ENCODE peak calls at places on chromosomes 13 and 19, in eight cellular contexts. E is fibroblast of lung, U is tibial artery, A is A549, V is body of pancreas, Q is PC-9, J is heart right ventricle, Z is SK-N-SH. B is an unnamed sample. For H3K4me1, the result is how much of the 10 kb centered on the place peaks cover.

GRCh38 chr19:1446713-1447564 is 3.0 kb upstream of the APC2 start:
- DNase-seq in E (no peak), U (no peak), A (no peak), V (no peak), Q (no peak), J (no peak), Z (peak), B (no peak)

GRCh38 chr19:23520441-23520840 is 125.2 kb upstream of the ZNF91 start:
- DNase-seq in E (no peak), U (no peak), A (no peak), V (no peak), Q (peak), J (no peak), Z (no peak), B (no peak)

GRCh38 chr19:49817964-49818690 is at the start of gene MED25:
- DNase-seq in E (peak), U (peak), A (peak), V (peak), Q (peak), J (peak), Z (peak), B (peak)

GRCh38 chr19:862529-863304 is 3.3 kb downstream of the CFD start:
- DNase-seq in E (peak), U (peak), A (no peak), V (peak), Q (no peak), J (no peak), Z (peak), B (peak)

GRCh38 chr19:13872695-13873389 is 4.1 kb upstream of the NANOS3 start:
- DNase-seq in E (no peak), U (no peak), A (peak), V (peak), Q (peak), J (peak), Z (peak), B (no peak)

GRCh38 chr13:26679945-26680516 is 80.6 kb downstream of the GPR12 start:
- DNase-seq in E (peak), U (peak), A (no peak), V (no peak), Q (no peak), J (no peak), Z (no peak), B (no peak)

GRCh38 chr13:39916330-39916729 is 260.9 kb downstream of the COG6 start:
- DNase-seq in E (no peak), U (no peak), A (no peak), V (no peak), Q (no peak), J (no peak), Z (no peak), B (no peak)

GRCh38 chr13:110911880-110912279 is 3.0 kb downstream of the ANKRD10 start:
- DNase-seq in E (peak), U (no peak), A (no peak), V (no peak), Q (peak), J (no peak), Z (no peak), B (no peak)

GRCh38 chr13:76884571-76885202 is 1.5 kb downstream of the KCTD12 start:
- DNase-seq in E (peak), U (no peak), A (no peak), V (peak), Q (no peak), J (peak), Z (peak), B (no peak)

GRCh38 chr13:48251616-48252081 is 18.6 kb downstream of the ITM2B start:
- DNase-seq in E (peak), U (no peak), A (no peak), V (no peak), Q (no peak), J (no peak), Z (no peak), B (no peak)

GRCh38 chr19:39024875-39025641 is 7.3 kb downstream of the FBXO27 start:
- DNase-seq in E (no peak), U (no peak), A (no peak), V (no peak), Q (no peak), J (no peak), Z (no peak), B (no peak)

GRCh38 chr19:752652-753517 is 2.0 kb downstream of the MISP start:
- DNase-seq in E (peak), U (no peak), A (peak), V (peak), Q (peak), J (no peak), Z (no peak), B (peak)

GRCh38 chr13:24683833-24684599 is 3.8 kb downstream of the ATP12A start:
- DNase-seq in E (no peak), U (no peak), A (peak), V (peak), Q (no peak), J (peak), Z (peak), B (no peak)

GRCh38 chr13:23160241-23161175 is 20.3 kb upstream of the SGCG start:
- DNase-seq in E (peak), U (no peak), A (no peak), V (no peak), Q (no peak), J (no peak), Z (no peak), B (no peak)

GRCh38 chr13:52024481-52024880 is at the start of gene UTP14C:
- DNase-seq in E (no peak), U (no peak), A (no peak), V (no peak), Q (no peak), J (no peak), Z (no peak), B (no peak)

DNA sequence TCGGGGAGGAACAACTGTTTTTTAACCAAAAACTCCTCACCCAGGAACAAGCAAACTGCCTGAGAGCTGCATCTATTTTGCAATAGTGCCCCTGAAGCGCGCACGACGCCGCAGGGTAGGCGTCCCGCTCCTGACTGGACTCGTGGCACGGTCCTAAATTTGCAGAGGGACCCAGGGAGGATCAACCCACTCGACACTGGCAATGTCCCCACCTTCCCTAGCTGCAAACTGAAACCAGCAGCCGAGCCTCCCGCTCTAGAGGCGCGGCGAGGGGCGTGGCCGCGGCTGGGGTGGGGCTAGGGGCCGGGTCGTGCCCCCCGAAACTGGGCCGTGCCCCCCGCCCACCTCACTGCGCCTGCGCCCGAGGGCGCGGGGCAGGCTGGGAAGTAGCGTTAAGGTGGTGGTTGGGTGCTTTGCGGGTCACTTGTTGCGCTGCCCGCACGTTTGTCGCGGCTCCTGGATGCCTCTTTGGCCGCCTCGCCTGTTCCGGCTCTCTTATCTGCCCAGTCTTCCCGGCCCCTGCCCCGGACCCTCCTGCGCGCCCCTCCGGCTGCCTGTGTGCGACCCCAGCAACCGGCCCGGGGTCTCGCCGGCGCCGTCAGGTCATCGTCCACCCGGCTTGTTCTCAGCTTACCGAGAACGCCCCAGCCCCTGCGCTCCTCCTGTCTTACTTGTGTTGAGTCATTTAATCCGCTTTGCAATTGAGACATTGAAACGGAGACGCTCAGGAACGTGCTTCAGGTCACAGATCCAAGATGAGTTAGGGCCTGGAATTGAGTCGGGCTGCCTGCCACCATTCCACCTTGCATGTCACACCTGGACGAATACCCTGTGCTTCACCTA is 37.9 kb upstream of the LSM14A start:
- DNase-seq in E (peak), U (peak), A (peak), V (peak), Q (peak), J (peak), Z (peak), B (peak)
- TF ChIP-seq CTCF in E (no peak), U (no peak), A (no peak), V (no peak), Q (no peak), J (no peak), Z (no peak), B (no peak)

GRCh38 chr19:15452111-15453047 is 2.6 kb upstream of the WIZ start:
- DNase-seq in E (peak), U (peak), A (peak), V (peak), Q (peak), J (peak), Z (peak), B (peak)

GRCh38 chr19:15448014-15448777 is 1.6 kb downstream of the WIZ start:
- DNase-seq in E (no peak), U (peak), A (no peak), V (no peak), Q (no peak), J (no peak), Z (no peak), B (no peak)

GRCh38 chr19:15450528-15450890 is 753 bp upstream of the WIZ start:
- DNase-seq in E (no peak), U (no peak), A (no peak), V (no peak), Q (no peak), J (no peak), Z (no peak), B (no peak)

GRCh38 chr19:15448778-15449619 is 757 bp downstream of the WIZ start:
- DNase-seq in E (no peak), U (peak), A (peak), V (no peak), Q (no peak), J (no peak), Z (peak), B (no peak)

GRCh38 chr19:15449620-15450527 is at the start of gene WIZ:
- DNase-seq in E (peak), U (peak), A (peak), V (peak), Q (peak), J (peak), Z (peak), B (peak)
- H3K27ac ChIP-seq in E (no peak), U (peak), A (peak), V (peak), Q (no peak), J (peak), Z (no peak), B (peak)

GRCh38 chr13:73681779-73682178 is 452.4 kb downstream of the KLF12 start:
- DNase-seq in E (no peak), U (no peak), A (no peak), V (no peak), Q (no peak), J (no peak), Z (no peak), B (no peak)

GRCh38 chr13:73684286-73684685 is 449.9 kb downstream of the KLF12 start:
- DNase-seq in E (no peak), U (no peak), A (no peak), V (no peak), Q (no peak), J (no peak), Z (no peak), B (no peak)

GRCh38 chr13:73684750-73685149 is 449.5 kb downstream of the KLF12 start:
- DNase-seq in E (no peak), U (no peak), A (no peak), V (no peak), Q (no peak), J (no peak), Z (no peak), B (no peak)

GRCh38 chr13:73683746-73684145 is 450.5 kb downstream of the KLF12 start:
- DNase-seq in E (no peak), U (no peak), A (no peak), V (no peak), Q (no peak), J (no peak), Z (no peak), B (no peak)

DNA sequence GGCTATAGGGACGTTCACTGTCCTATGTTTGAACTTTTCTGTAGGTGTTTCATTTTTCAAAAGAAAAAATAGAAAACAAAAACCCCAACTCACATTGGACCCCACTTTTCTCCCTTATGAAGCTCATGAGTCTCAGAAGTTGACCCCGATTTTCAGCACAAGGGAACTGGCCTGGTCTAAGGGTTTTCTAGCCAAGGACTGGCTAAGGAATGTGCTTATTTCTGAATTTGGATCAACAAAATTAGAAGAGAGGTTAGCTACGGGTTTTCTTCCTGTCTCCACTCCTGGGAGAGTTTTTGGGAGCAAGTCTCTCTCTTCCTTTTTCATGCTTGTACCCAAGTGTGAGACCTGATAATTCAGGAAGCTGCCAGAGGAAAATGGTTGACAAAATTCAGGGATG is 453.2 kb downstream of the KLF12 start:
- DNase-seq in E (no peak), U (no peak), A (no peak), V (no peak), Q (no peak), J (no peak), Z (no peak), B (no peak)
- H3K4me1 ChIP-seq in E (under half), U (under half), A (under half), V (under half), Q (under half), J (under half), Z (under half), B (under half)

GRCh38 chr13:46106839-46107371 is 2.1 kb upstream of the CPB2 start:
- DNase-seq in E (no peak), U (no peak), A (no peak), V (no peak), Q (no peak), J (no peak), Z (no peak), B (no peak)
- TF ChIP-seq CTCF in E (no peak), U (no peak), A (no peak), V (no peak), Q (no peak), J (no peak), Z (no peak), B (no peak)

GRCh38 chr19:3955688-3956087 is 15.2 kb downstream of the DAPK3 start:
- DNase-seq in E (no peak), U (no peak), A (no peak), V (no peak), Q (no peak), J (no peak), Z (no peak), B (no peak)

GRCh38 chr19:3949997-3950859 is 17.4 kb downstream of the NMRK2 start:
- DNase-seq in E (no peak), U (no peak), A (no peak), V (no peak), Q (no peak), J (no peak), Z (no peak), B (no peak)

GRCh38 chr19:3954107-3954506 is 16.8 kb downstream of the DAPK3 start:
- DNase-seq in E (no peak), U (no peak), A (no peak), V (no peak), Q (no peak), J (no peak), Z (no peak), B (peak)

GRCh38 chr19:3949294-3949693 is 16.4 kb downstream of the NMRK2 start:
- DNase-seq in E (no peak), U (no peak), A (no peak), V (no peak), Q (no peak), J (no peak), Z (no peak), B (no peak)

DNA sequence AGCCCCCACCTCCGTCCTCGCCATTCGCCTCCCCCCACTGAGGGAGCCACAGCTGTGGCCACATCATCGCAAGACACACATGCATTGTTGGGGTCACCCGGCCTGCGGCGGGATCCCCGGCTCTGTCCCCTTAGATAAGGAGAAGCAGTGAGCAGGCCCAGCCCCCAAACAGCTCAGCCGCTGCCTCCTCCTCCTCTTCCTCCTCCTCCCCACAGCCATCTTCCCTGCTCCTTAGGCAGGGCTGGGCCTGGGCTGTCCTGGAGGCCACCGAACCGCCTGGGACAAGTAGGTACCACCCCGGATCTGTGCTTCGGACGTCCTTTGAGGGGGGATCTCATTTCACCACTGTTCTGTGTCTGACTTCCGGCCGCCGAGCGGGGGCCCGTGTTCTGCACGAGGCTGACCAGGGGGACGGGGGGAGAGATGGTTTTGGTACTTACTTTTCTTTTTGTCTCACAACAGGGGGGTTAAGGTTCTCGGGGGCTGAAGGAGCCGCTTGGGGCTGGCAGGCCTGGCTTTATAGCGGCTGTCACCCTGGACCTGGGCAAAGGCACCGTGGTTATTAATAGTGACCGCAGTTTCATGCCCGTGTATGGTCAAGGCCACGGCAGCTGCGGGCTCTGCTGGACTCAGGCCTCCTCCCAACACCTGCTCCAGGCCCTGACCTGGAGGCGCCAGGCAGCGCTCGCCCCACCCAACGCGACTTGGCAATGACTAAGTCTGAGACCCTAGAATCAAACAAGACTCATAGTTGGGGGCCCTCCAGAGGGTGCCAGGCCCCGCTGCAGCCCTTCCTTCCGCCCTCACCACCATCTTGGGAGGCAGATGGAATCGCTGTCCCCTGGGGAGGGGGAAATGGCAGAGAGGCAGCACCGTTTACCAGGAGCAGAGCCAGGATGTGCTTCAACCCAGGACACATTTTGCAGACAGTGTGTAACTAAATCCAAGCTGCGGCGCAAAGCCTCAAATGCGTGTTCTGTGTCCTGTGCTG is 18.3 kb downstream of the NMRK2 start:
- DNase-seq in E (no peak), U (peak), A (no peak), V (peak), Q (no peak), J (peak), Z (no peak), B (peak)
- H3K27ac ChIP-seq in E (no peak), U (peak), A (no peak), V (no peak), Q (no peak), J (peak), Z (no peak), B (peak)

B was measured in gastrocnemius medialis.